ENCODE peak calls at places on chromosomes 4 and X, in six cellular contexts. R is stimulated activated CD4-positive, alpha-beta T cell treated with anti-CD3 and anti-CD28 coated beads, Interleukin-15, amount 100 ng/mL, for 1 hour; B is EH; S is head of caudate nucleus; T is tibial artery; Y is retina. C is an unnamed sample.

GRCh38 chrX:153934473-153935325 is at the start of gene NAA10:
- DNase-seq in R (no peak), T (peak), B (peak), S (peak), Y (peak), C (peak)

GRCh38 chrX:150476183-150476699 is 92.2 kb upstream of the MTM1 start:
- DNase-seq in R (no peak), B (peak), T (no peak), Y (no peak), S (no peak), C (peak)

GRCh38 chr4:61841710-61842109 is 641.6 kb downstream of the ADGRL3 start:
- DNase-seq in B (no peak), R (no peak), Y (no peak), S (no peak), T (no peak), C (no peak)

GRCh38 chrX:53831662-53832635 is 145.4 kb upstream of the HUWE1 start:
- DNase-seq in S (peak), R (peak), Y (peak), T (no peak), B (peak), C (peak)

GRCh38 chr4:105808459-105809041 is 86.7 kb upstream of the NPNT start:
- DNase-seq in B (peak), R (no peak), T (peak), Y (no peak), S (no peak), C (peak)

GRCh38 chrX:129653181-129653984 is 1.4 kb downstream of the APLN start:
- DNase-seq in Y (no peak), S (no peak), T (peak), B (no peak), R (no peak), C (no peak)

GRCh38 chr4:26021417-26022345 is 107.7 kb downstream of the SMIM20 start:
- DNase-seq in S (no peak), T (no peak), Y (no peak), R (no peak), B (peak), C (no peak)

GRCh38 chrX:41561045-41561444 is 113.9 kb downstream of the NYX start:
- DNase-seq in B (peak), Y (no peak), R (no peak), T (no peak), S (peak), C (peak)

GRCh38 chrX:28675173-28675572 is 87.9 kb downstream of the IL1RAPL1 start:
- DNase-seq in R (no peak), B (no peak), Y (no peak), T (no peak), S (no peak), C (no peak)

GRCh38 chrX:21802054-21802660 is 37.3 kb upstream of the MBTPS2 start:
- DNase-seq in R (no peak), B (no peak), T (no peak), Y (no peak), S (no peak), C (no peak)

GRCh38 chr4:11455201-11455835 is 26.6 kb upstream of the HS3ST1 start:
- DNase-seq in R (no peak), Y (no peak), B (no peak), T (no peak), S (no peak), C (no peak)

GRCh38 chrX:13699183-13699826 is 10.4 kb downstream of the RAB9A start:
- DNase-seq in Y (no peak), B (no peak), R (no peak), S (no peak), T (no peak), C (peak)

GRCh38 chrX:136183917-136184316 is 36.6 kb downstream of the FHL1 start:
- DNase-seq in T (no peak), S (no peak), R (no peak), B (no peak), Y (no peak), C (no peak)

GRCh38 chrX:111736571-111736970 is 55.6 kb downstream of the ALG13 start:
- DNase-seq in T (no peak), R (no peak), S (no peak), Y (no peak), B (no peak), C (no peak)

GRCh38 chr4:86831262-86832090 is 17.7 kb downstream of the SLC10A6 start:
- DNase-seq in Y (peak), B (peak), S (no peak), T (no peak), R (no peak), C (peak)

GRCh38 chrX:18348047-18348446 is 6.4 kb downstream of the SCML2 start:
- DNase-seq in B (peak), R (no peak), S (no peak), T (no peak), Y (no peak), C (no peak)

GRCh38 chr4:40515398-40516293 is 114.0 kb downstream of the RBM47 start:
- DNase-seq in Y (no peak), R (no peak), B (peak), T (no peak), S (no peak), C (no peak)

GRCh38 chr4:102819588-102820365 is 7.6 kb downstream of the UBE2D3 start:
- DNase-seq in T (no peak), B (no peak), R (no peak), S (no peak), Y (no peak), C (peak)

GRCh38 chrX:103607385-103608304 is at the start of gene TCEAL3:
- DNase-seq in S (peak), T (peak), B (peak), Y (peak), R (no peak), C (peak)

GRCh38 chr4:66097271-66097670 is 427.0 kb upstream of the EPHA5 start:
- DNase-seq in Y (no peak), T (no peak), S (no peak), R (no peak), B (no peak), C (no peak)

GRCh38 chrX:29561417-29561816 is 653.9 kb upstream of the MAGEB2 start:
- DNase-seq in T (no peak), Y (no peak), B (no peak), S (no peak), R (no peak), C (peak)

GRCh38 chrX:13747836-13748235 is 13.3 kb downstream of the OFD1 start:
- DNase-seq in S (peak), R (no peak), T (no peak), Y (no peak), B (peak), C (peak)

GRCh38 chr4:110619401-110620247 is 3.3 kb downstream of the PITX2 start:
- DNase-seq in Y (peak), R (no peak), T (no peak), B (no peak), S (no peak), C (no peak)

GRCh38 chrX:111823068-111823467 is 52.9 kb upstream of the TRPC5OS start:
- DNase-seq in Y (peak), T (no peak), R (no peak), B (no peak), S (no peak), C (peak)

GRCh38 chrX:39654183-39654925 is 443.4 kb downstream of the BCOR start:
- DNase-seq in R (no peak), B (no peak), T (no peak), S (no peak), Y (peak), C (no peak)

GRCh38 chrX:46444011-46444410 is 101.2 kb downstream of the ZNF674 start:
- DNase-seq in B (peak), R (no peak), Y (no peak), T (no peak), S (no peak), C (peak)

GRCh38 chr4:181582595-181582994 is 660.6 kb upstream of the TENM3 start:
- DNase-seq in S (no peak), T (no peak), R (no peak), Y (no peak), B (no peak), C (no peak)

GRCh38 chr4:33297091-33297490 is 2576.9 kb downstream of the PCDH7 start:
- DNase-seq in Y (no peak), S (no peak), B (no peak), R (no peak), T (no peak), C (no peak)

GRCh38 chrX:153333821-153334653 is at the start of gene ZNF275:
- DNase-seq in B (peak), S (peak), R (peak), T (peak), Y (peak), C (peak)

GRCh38 chrX:78321809-78322208 is 5.6 kb downstream of the CYSLTR1 start:
- DNase-seq in T (peak), B (no peak), Y (no peak), S (peak), R (no peak), C (no peak)

GRCh38 chrX:23828894-23829293 is 45.9 kb downstream of the SAT1 start:
- DNase-seq in S (no peak), B (no peak), T (no peak), R (no peak), Y (no peak), C (peak)

GRCh38 chr4:144670776-144671175 is 24.8 kb downstream of the HHIP start:
- DNase-seq in Y (no peak), S (no peak), B (no peak), R (no peak), T (no peak), C (no peak)

GRCh38 chrX:27186671-27187070 is 276.5 kb downstream of the PPP4R3C start:
- DNase-seq in Y (peak), B (no peak), T (no peak), S (peak), R (no peak), C (peak)

GRCh38 chr4:156193800-156194199 is 240.1 kb upstream of the CTSO start:
- DNase-seq in S (no peak), Y (no peak), B (no peak), T (no peak), R (no peak), C (peak)

GRCh38 chr4:89598602-89599001 is 238.4 kb downstream of the SNCA start:
- DNase-seq in S (no peak), Y (no peak), R (no peak), B (no peak), T (no peak), C (peak)

GRCh38 chr4:1045595-1046201 is 34.3 kb downstream of the FGFRL1 start:
- DNase-seq in R (no peak), B (no peak), T (peak), S (no peak), Y (peak), C (no peak)

GRCh38 chrX:104435249-104435648 is 130.8 kb upstream of the IL1RAPL2 start:
- DNase-seq in R (no peak), S (no peak), Y (no peak), B (no peak), T (no peak), C (no peak)

GRCh38 chr4:78058591-78059523 is 1.7 kb downstream of the FRAS1 start:
- DNase-seq in T (peak), R (no peak), S (peak), B (peak), Y (peak), C (no peak)

GRCh38 chrX:18424482-18425198 is 768 bp upstream of the CDKL5 start:
- DNase-seq in T (no peak), S (peak), Y (peak), B (peak), R (no peak), C (peak)

C was measured in IMR-90.